ENCODE peak calls at places on chromosomes 6 and 20, in six cellular contexts. N is heart left ventricle, V is DND-41, R is stomach, Y is spleen, B is left ventricle myocardium inferior. U is an unnamed sample. For H3K4me1, the result is how much of the 10 kb centered on the place peaks cover.

GRCh38 chr6:148147431-148147830 is 195.2 kb upstream of the SASH1 start:
- DNase-seq in Y (no peak), V (no peak), N (no peak), B (no peak), R (no peak), U (no peak)

GRCh38 chr6:33694401-33694931 is 17.0 kb downstream of the UQCC2 start:
- DNase-seq in V (no peak), N (no peak), B (no peak), R (no peak), Y (peak), U (peak)

GRCh38 chr20:35226775-35227681 is 538 bp downstream of the MMP24 start:
- DNase-seq in V (peak), R (peak), N (peak), B (peak), Y (peak), U (peak)

GRCh38 chr6:139372326-139373153 is 1.9 kb downstream of the CITED2 start:
- DNase-seq in N (no peak), V (no peak), Y (no peak), B (no peak), R (no peak), U (no peak)

GRCh38 chr20:45911486-45912343 is at the start of gene PLTP:
- DNase-seq in N (peak), B (peak), Y (peak), R (peak), V (peak), U (peak)

GRCh38 chr6:134145786-134146185 is 93.4 kb upstream of the SLC2A12 start:
- DNase-seq in R (no peak), V (no peak), Y (no peak), N (no peak), B (no peak), U (no peak)

GRCh38 chr20:46757135-46757534 is 47.7 kb downstream of the SLC2A10 start:
- DNase-seq in B (no peak), R (no peak), Y (no peak), V (no peak), N (no peak), U (no peak)

GRCh38 chr6:15793288-15793687 is 130.5 kb upstream of the DTNBP1 start:
- DNase-seq in R (no peak), N (no peak), Y (no peak), V (no peak), B (no peak), U (no peak)

GRCh38 chr20:36672991-36673390 is 27.0 kb upstream of the SLA2 start:
- DNase-seq in N (no peak), B (no peak), R (no peak), Y (no peak), V (no peak), U (no peak)

GRCh38 chr20:33076662-33077398 is 2.6 kb upstream of the BPIFB4 start:
- DNase-seq in Y (peak), R (no peak), B (no peak), N (no peak), V (peak), U (no peak)

GRCh38 chr6:31058128-31058894 is 48.0 kb downstream of the MUC22 start:
- DNase-seq in Y (no peak), V (no peak), B (no peak), N (no peak), R (no peak), U (no peak)

GRCh38 chr20:24656391-24656790 is 187.0 kb downstream of the SYNDIG1 start:
- DNase-seq in V (no peak), R (no peak), N (no peak), B (no peak), Y (no peak), U (no peak)

GRCh38 chr20:24657211-24657610 is 187.8 kb downstream of the SYNDIG1 start:
- DNase-seq in Y (no peak), N (no peak), B (no peak), V (no peak), R (peak), U (no peak)

GRCh38 chr20:24660651-24661050 is 191.2 kb downstream of the SYNDIG1 start:
- DNase-seq in V (no peak), N (no peak), Y (peak), B (no peak), R (no peak), U (no peak)

GRCh38 chr20:24658920-24659660 is 189.7 kb downstream of the SYNDIG1 start:
- DNase-seq in B (peak), Y (no peak), R (no peak), V (no peak), N (peak), U (no peak)

DNA sequence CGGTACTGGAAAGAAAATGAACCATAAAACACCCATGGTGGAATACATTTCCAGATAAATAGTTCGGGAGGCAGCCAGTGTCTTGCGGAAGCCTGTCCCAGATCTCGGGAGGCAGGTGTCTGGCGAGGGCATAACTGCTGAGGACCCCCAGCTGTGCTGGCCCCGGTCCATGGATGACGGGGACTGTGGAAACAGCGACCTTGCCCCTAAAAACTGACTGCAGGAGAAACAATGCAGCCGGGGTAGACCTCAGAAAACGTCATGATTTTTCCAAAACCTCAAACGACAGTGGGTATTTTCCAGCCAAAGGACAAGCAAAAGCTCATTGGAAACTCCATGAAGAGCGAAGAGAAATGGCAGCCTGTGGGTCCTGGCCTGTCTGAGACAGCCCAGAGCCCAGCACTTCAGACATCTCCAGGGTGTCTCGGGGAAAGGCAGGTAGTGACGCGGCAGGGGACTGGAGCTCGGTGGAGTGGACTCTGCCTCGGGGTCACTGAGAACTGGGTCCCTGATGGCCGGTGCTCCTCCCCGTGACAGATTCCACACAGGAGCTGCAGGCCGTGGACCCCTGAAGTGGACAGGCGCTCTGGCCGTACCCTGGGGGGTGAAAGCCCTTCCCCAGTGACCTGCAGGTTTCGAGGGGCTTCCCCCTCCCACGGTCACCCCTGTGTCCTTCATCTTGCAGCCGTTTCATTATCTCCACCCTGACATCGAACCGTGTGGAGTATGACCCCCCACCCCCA is 188.6 kb downstream of the SYNDIG1 start:
- DNase-seq in Y (no peak), V (no peak), R (no peak), B (no peak), N (no peak), U (no peak)
- H3K27ac ChIP-seq in Y (no peak), V (no peak), R (no peak), B (no peak), N (no peak), U (no peak)

DNA sequence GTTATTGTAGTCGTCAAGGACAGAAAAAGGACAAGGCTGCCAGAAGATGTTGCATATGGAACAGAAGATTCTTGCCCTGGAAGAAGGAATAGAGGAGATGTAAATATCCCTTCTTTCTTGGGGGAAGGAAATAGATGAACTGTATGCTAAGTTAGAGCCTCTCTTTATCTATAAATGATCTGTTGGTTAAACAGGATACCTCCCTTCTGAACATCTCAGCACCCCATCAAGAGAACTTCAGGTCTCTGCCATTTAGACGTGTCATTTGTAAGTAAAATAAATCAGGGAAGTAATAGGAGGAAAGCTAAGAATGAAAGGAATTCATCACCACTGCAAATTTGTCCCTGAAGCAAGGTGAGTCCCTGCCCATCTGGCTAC is 42.6 kb upstream of the TNFAIP3 start:
- DNase-seq in V (no peak), Y (no peak), R (no peak), N (no peak), B (no peak), U (no peak)
- H3K4me1 ChIP-seq in V (half or more), Y (under half), R (under half), N (under half), B (under half), U (half or more)

DNA sequence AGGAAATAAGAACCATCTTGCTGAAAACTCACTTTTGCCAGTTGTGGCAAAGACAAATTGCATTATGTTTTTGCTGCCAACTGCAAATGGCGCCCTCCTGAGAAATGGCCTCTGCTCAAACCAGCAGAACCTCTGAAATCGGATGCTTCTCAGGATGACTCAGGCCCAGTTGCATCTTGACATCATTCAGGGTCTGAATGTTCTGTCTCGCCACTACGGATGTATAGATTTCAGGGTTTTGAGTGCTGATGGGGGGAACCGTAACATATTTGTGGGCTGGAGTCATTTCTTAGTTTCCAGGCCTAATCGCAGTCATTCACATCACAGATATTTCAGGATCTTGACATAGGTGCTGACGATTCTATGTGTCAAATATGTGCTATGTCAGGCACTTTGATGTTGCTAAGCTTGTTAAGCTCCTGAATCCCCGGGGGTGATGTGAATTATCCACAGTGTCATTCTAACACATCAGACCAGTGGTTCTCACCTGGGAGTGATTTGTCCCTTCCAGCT is 207.1 kb downstream of the NFATC2 start:
- DNase-seq in B (no peak), N (no peak), Y (no peak), R (no peak), V (no peak), U (no peak)
- H3K27ac ChIP-seq in B (no peak), N (no peak), Y (no peak), R (no peak), V (no peak), U (no peak)

DNA sequence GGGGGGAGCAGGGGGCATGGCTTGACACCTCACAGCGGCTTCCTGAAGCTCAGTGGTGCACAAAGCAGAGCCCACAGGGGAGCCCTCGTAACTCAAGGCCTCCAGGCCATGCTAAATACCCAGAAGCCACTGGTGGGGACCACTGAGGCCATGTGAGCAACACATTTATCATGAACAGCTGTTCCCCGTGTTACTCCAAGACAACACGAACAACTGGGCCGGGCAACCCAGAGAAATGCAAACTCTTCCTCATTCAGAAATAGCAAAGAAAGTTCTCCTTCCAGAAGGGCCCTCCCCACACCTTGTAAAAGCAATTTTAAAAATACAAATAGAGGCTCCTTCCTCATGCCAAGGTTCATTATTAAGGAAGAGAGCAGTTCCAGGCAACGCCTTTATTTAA is 36.3 kb upstream of the SLCO4A1 start:
- DNase-seq in V (no peak), R (peak), Y (no peak), B (no peak), N (no peak), U (no peak)
- H3K4me1 ChIP-seq in V (under half), R (half or more), Y (half or more), B (under half), N (under half), U (under half)

DNA sequence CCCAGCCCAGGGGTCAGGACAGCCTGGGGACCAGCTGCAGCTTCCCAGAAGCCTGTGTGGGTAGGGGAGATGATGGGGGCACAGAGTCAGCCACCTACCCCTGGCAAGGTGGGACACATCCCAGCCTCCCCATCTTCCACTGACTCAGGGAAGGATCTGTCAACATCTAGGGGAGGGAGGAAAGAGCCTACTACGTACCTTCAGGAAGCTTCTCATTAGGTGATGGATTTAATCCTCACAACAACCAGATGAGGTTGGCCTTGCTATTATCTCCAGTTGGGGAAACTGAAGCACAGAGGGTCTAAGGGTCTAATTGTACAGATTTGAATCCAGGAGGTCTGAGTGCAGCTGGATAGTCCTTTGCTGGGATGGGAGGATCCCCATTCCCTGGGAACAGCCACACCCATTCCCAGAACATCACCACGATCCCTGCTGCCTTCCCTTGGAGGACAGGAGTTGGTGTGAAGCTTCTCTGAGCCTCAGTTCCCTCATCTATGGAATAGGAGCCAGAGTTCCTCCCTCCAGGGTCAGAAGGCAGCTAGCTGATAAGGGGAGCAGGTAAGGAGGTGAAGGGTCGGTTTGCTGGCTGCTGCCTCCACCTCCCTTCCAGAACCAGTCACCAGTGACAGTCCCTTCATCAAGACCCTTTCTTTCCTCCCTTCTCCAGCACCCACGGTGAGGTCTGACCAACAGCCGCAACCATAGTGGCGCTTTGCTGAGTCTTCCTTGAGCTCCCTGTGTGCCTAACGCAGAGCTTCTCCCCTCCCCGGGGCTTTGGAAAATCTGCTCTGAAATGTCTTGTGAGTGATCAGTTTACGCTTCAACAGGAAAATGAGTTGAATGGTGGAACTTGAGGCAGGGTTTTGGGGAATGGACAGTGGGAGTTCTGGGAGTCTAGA is 56.8 kb downstream of the CEBPB start:
- DNase-seq in N (no peak), V (no peak), Y (no peak), R (no peak), B (no peak), U (no peak)
- H3K27ac ChIP-seq in N (no peak), V (no peak), Y (no peak), R (peak), B (no peak), U (no peak)

GRCh38 chr6:18429655-18430054 is 42.5 kb downstream of the RNF144B start:
- DNase-seq in N (no peak), R (no peak), Y (no peak), V (no peak), B (no peak), U (no peak)
- H3K4me1 ChIP-seq in N (under half), R (under half), Y (under half), V (under half), B (under half), U (under half)

GRCh38 chr6:89139509-89140346 is 6.1 kb upstream of the PM20D2 start:
- DNase-seq in V (no peak), R (no peak), Y (no peak), N (no peak), B (no peak), U (no peak)
- H3K27ac ChIP-seq in V (no peak), R (peak), Y (no peak), N (no peak), B (no peak), U (no peak)

DNA sequence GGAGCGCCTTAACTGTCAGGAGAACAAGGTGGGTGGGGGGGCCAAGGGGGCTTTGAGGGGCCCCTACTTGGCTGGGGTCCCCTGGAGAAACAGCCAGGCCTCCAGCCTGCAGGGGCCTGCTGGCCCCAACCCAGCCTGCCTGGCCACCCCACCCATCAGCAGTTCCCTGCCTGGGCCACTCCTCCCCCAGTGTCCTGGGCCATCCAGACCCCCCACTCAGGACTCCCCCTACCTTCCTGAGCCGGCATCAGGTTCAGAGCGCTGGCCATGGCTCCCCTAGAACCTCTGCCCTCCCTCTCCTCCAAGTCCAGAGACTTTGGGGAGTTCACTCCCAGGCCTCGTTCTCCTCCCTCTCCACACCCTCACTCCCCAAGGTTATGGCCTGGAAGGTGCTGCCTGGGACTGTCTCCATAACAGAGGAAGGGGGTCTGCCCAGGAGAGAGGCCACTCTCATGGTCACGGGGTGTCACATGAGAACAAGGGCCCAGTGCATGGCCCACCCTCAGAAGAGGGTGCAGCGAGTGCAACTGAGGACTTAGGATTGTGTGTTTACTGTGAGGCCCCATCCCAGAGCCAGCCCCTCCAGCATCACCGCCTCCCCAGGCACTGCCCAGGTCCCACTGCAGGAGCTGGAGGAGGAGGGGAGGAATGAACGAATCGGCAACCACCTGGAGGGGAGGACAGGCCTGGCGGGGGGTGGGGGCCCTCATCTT is 6.0 kb downstream of the SLC17A9 start:
- DNase-seq in N (no peak), V (no peak), B (no peak), R (no peak), Y (peak), U (no peak)
- H3K4me1 ChIP-seq in N (under half), V (under half), B (under half), R (under half), Y (under half), U (under half)